ENCODE peak calls at places on chromosomes 2 and 18, in five cellular contexts. I, Q, L, Y and H are unnamed samples.

GRCh38 chr2:19648583-19648982 is 253.2 kb downstream of the TTC32 start:
- DNase-seq in I (no peak), Q (no peak), L (no peak), Y (no peak), H (peak; percentile 87)

GRCh38 chr2:8312221-8312620 is 369.6 kb upstream of the ID2 start:
- DNase-seq in I (no peak), Q (no peak), L (no peak), Y (peak; percentile 67), H (no peak)

GRCh38 chr2:1049691-1050090 is 99.0 kb downstream of the SNTG2 start:
- DNase-seq in I (no peak), Q (no peak), L (no peak), Y (no peak), H (no peak)

GRCh38 chr2:236676131-236676873 is 106.7 kb downstream of the ACKR3 start:
- DNase-seq in I (no peak), Q (no peak), L (no peak), Y (no peak), H (no peak)

GRCh38 chr18:33560686-33561370 is 17.2 kb upstream of the ASXL3 start:
- DNase-seq in I (no peak), Q (no peak), L (no peak), Y (no peak), H (no peak)

GRCh38 chr2:158943973-158944372 is 24.5 kb upstream of the TANC1 start:
- DNase-seq in I (no peak), Q (no peak), L (no peak), Y (no peak), H (no peak)

GRCh38 chr2:12970861-12971260 is 254.1 kb downstream of the TRIB2 start:
- DNase-seq in I (no peak), Q (no peak), L (no peak), Y (no peak), H (peak; percentile 17)

GRCh38 chr2:54261537-54261936 is 5.5 kb upstream of the TSPYL6 start:
- DNase-seq in I (no peak), Q (no peak), L (no peak), Y (no peak), H (no peak)

GRCh38 chr2:221517362-221518121 is 54.6 kb downstream of the EPHA4 start:
- DNase-seq in I (no peak), Q (no peak), L (no peak), Y (peak; percentile 98), H (peak; percentile 44)

GRCh38 chr2:17309741-17310339 is 208.4 kb downstream of the RAD51AP2 start:
- DNase-seq in I (peak; percentile 41), Q (no peak), L (peak; percentile 3), Y (peak; percentile 88), H (peak; percentile 33)

GRCh38 chr2:72140621-72140960 is 7.1 kb downstream of the CYP26B1 start:
- DNase-seq in I (no peak), Q (no peak), L (no peak), Y (no peak), H (no peak)

GRCh38 chr18:58402247-58402646 is 226.6 kb downstream of the ALPK2 start:
- DNase-seq in I (no peak), Q (no peak), L (no peak), Y (no peak), H (peak; percentile 28)

GRCh38 chr2:193929131-193929530 is 1727.9 kb upstream of the SLC39A10 start:
- DNase-seq in I (no peak), Q (no peak), L (no peak), Y (no peak), H (no peak)

GRCh38 chr2:42359894-42360483 is 1.0 kb downstream of the COX7A2L start:
- DNase-seq in I (no peak), Q (no peak), L (no peak), Y (peak; percentile 20), H (no peak)

GRCh38 chr2:96260404-96261260 is 5.2 kb downstream of the TMEM127 start:
- DNase-seq in I (peak; percentile 77), Q (peak; percentile 71), L (peak; percentile 8), Y (peak; percentile 97), H (peak; percentile 84)

GRCh38 chr18:23460285-23461273 is 7.5 kb downstream of the RIOK3 start:
- DNase-seq in I (peak; percentile 22), Q (no peak), L (no peak), Y (no peak), H (no peak)

GRCh38 chr18:75060185-75060584 is 148.8 kb downstream of the PTGR3 start:
- DNase-seq in I (no peak), Q (no peak), L (no peak), Y (no peak), H (no peak)

GRCh38 chr2:220493871-220494525 is 866.6 kb downstream of the SLC4A3 start:
- DNase-seq in I (no peak), Q (no peak), L (no peak), Y (no peak), H (no peak)

GRCh38 chr2:98487806-98488189 is 43.1 kb downstream of the INPP4A start:
- DNase-seq in I (no peak), Q (no peak), L (no peak), Y (peak; percentile 46), H (no peak)

GRCh38 chr2:165064743-165065142 is 109.4 kb upstream of the SLC38A11 start:
- DNase-seq in I (no peak), Q (no peak), L (no peak), Y (no peak), H (no peak)

GRCh38 chr18:13368080-13368813 is 149.7 kb downstream of the LDLRAD4 start:
- DNase-seq in I (no peak), Q (no peak), L (no peak), Y (no peak), H (no peak)